ENCODE peak calls at places on chromosomes 6 and 20, in six cellular contexts. X is memory B cell; T is Panc1; F is H7; P is thyroid gland; O is activated CD4-positive, alpha-beta T cell treated with anti-CD3 and anti-CD28 coated beads for 24 hours. R is an unnamed sample.

GRCh38 chr20:16243470-16243869 is 329.8 kb downstream of the KIF16B start:
- DNase-seq in X (no peak), T (no peak), F (no peak), P (no peak), O (no peak), R (no peak)

GRCh38 chr6:170089937-170090335 is 200.9 kb downstream of the DLL1 start:
- DNase-seq in X (peak; percentile 30), T (no peak), F (no peak), P (no peak), O (no peak), R (no peak)

GRCh38 chr6:20319520-20320357 is 81.9 kb upstream of the E2F3 start:
- DNase-seq in X (peak; percentile 87), T (no peak), F (no peak), P (no peak), O (peak; percentile 47), R (no peak)

GRCh38 chr20:63972312-63973159 is 2.8 kb upstream of the ZNF512B start:
- DNase-seq in X (no peak), T (no peak), F (peak; percentile 27), P (no peak), O (no peak), R (peak; percentile 2)

GRCh38 chr6:19851273-19852089 is 14.3 kb downstream of the ID4 start:
- DNase-seq in X (no peak), T (peak; percentile 24), F (peak; percentile 85), P (peak; percentile 67), O (no peak), R (peak; percentile 68)

GRCh38 chr20:57392130-57392445 is 892 bp downstream of the RBM38 start:
- DNase-seq in X (no peak), T (no peak), F (no peak), P (peak; percentile 33), O (no peak), R (peak; percentile 55)

GRCh38 chr20:57999465-58000111 is 228.9 kb downstream of the ANKRD60 start:
- DNase-seq in X (peak; percentile 15), T (no peak), F (peak; percentile 77), P (no peak), O (no peak), R (no peak)

GRCh38 chr6:160391419-160392116 is 43.4 kb downstream of the SLC22A3 start:
- DNase-seq in X (no peak), T (no peak), F (no peak), P (no peak), O (no peak), R (no peak)

GRCh38 chr6:100177956-100178355 is 183.9 kb upstream of the MCHR2 start:
- DNase-seq in X (no peak), T (no peak), F (no peak), P (no peak), O (no peak), R (no peak)

GRCh38 chr20:828987-829386 is 4.5 kb upstream of the FAM110A start:
- DNase-seq in X (no peak), T (no peak), F (no peak), P (no peak), O (no peak), R (no peak)

GRCh38 chr20:58722379-58722778 is 29.8 kb downstream of the NPEPL1 start:
- DNase-seq in X (no peak), T (no peak), F (peak; percentile 22), P (no peak), O (no peak), R (no peak)